ENCODE peak calls at places on chromosomes 5 and 9, in four cellular contexts. S is heart right ventricle, A is testis, X is left ventricle myocardium inferior. U is an unnamed sample.

GRCh38 chr5:23627976-23628375 is 120.6 kb downstream of the PRDM9 start:
- DNase-seq in S (no peak), X (no peak), A (no peak), U (no peak)

GRCh38 chr5:177489119-177489716 is 8.2 kb downstream of the PDLIM7 start:
- DNase-seq in S (no peak), A (no peak), X (no peak), U (no peak)

GRCh38 chr5:147898875-147899401 is 7.4 kb downstream of the C5orf46 start:
- DNase-seq in X (no peak), S (no peak), A (no peak), U (no peak)

GRCh38 chr5:91219803-91220371 is 163.2 kb downstream of the ARRDC3 start:
- DNase-seq in S (no peak), X (no peak), A (peak), U (no peak)

GRCh38 chr9:18195223-18195622 is 278.7 kb upstream of the ADAMTSL1 start:
- DNase-seq in S (no peak), X (no peak), A (no peak), U (no peak)

GRCh38 chr5:126354012-126354856 is 69.0 kb upstream of the GRAMD2B start:
- DNase-seq in X (no peak), S (no peak), A (no peak), U (no peak)

GRCh38 chr5:172004824-172005237 is 1.6 kb downstream of the FBXW11 start:
- DNase-seq in S (no peak), A (no peak), X (no peak), U (no peak)

GRCh38 chr5:158436271-158437065 is 577.5 kb upstream of the CLINT1 start:
- DNase-seq in S (no peak), A (no peak), X (no peak), U (no peak)

GRCh38 chr5:143657814-143658395 is 154.1 kb upstream of the HMHB1 start:
- DNase-seq in X (no peak), S (no peak), A (no peak), U (no peak)

GRCh38 chr5:27328480-27328879 is 290.1 kb upstream of the CDH9 start:
- DNase-seq in X (no peak), S (no peak), A (no peak), U (no peak)

GRCh38 chr9:84206801-84207200 is 133.8 kb downstream of the SLC28A3 start:
- DNase-seq in A (no peak), X (no peak), S (no peak), U (no peak)

GRCh38 chr5:62256161-62257017 is 49.6 kb upstream of the KIF2A start:
- DNase-seq in S (no peak), A (no peak), X (no peak), U (no peak)

GRCh38 chr5:98401645-98402044 is 371.8 kb upstream of the RGMB start:
- DNase-seq in S (no peak), X (no peak), A (no peak), U (no peak)

GRCh38 chr5:53087171-53087570 is 22.4 kb downstream of the MOCS2 start:
- DNase-seq in S (no peak), A (no peak), X (no peak), U (no peak)

GRCh38 chr9:122122903-122123632 is 30.0 kb upstream of the TTLL11 start:
- DNase-seq in S (peak), X (peak), A (peak), U (peak)

GRCh38 chr9:76564300-76564699 is 105.3 kb downstream of the GCNT1 start:
- DNase-seq in S (no peak), X (no peak), A (no peak), U (no peak)

GRCh38 chr9:123359546-123359945 is 3.5 kb downstream of the CRB2 start:
- DNase-seq in X (no peak), S (no peak), A (no peak), U (no peak)

GRCh38 chr5:109852371-109853160 is 162.8 kb downstream of the MAN2A1 start:
- DNase-seq in S (no peak), A (no peak), X (no peak), U (no peak)

GRCh38 chr5:143636951-143637528 is 174.9 kb upstream of the HMHB1 start:
- DNase-seq in A (no peak), X (no peak), S (no peak), U (no peak)

GRCh38 chr9:83583151-83584014 is 39.6 kb upstream of the IDNK start:
- DNase-seq in X (peak), S (no peak), A (peak), U (no peak)

DNA sequence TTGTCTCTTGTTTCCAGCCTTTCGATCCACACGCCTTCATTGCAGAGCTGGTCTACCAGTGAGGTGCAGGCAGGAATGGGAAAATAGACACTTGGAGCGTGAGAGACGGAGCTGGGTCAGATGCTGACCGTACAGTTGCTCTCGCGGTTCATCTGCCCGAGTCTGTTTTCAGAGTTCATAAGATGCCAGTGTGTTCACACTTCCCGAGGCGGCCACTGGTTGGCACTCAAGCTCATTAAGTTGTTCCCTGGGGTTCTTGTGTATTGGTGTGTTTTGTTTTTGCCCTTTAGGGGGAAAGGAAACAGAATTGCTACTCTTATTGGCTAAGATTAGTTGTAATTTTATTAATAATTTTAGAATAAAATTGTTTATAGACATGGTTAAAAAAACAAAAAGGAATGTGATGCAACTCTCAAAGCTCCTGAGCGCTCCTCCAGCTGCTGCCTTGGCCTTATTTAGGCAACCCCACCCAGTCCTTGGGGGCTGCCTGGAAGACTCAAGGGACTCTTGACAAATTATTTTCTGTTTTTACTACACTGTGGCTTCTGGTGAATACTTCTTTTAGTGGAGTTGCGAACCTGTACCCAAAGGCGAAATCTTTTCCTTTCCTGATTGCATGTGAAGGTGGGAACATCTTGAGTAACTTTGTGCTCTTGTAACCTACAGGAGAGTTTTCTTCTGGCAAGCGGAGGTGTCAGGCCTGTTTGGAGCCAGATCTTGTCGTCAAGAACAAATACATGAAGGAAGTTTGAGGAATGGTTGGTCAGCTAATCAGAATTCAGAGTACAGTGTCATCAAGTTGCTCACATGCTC is 146.1 kb downstream of the MAST4 start:
- DNase-seq in A (peak), X (peak), S (peak), U (no peak)
- TF ChIP-seq CTCF in A (peak), X (peak), S (peak), U (peak)

GRCh38 chr5:108074626-108075025 is 307.3 kb downstream of the FBXL17 start:
- DNase-seq in S (no peak), X (no peak), A (no peak), U (no peak)
- TF ChIP-seq CTCF in S (no peak), X (no peak), A (no peak), U (no peak)

GRCh38 chr9:128818839-128819715 is 777 bp downstream of the ENDOG start:
- DNase-seq in S (peak), A (peak), X (peak), U (no peak)
- TF ChIP-seq CTCF in S (no peak), A (no peak), X (no peak), U (no peak)

GRCh38 chr5:112238473-112238872 is 180.6 kb downstream of the EPB41L4A start:
- DNase-seq in S (no peak), X (no peak), A (no peak), U (no peak)
- TF ChIP-seq CTCF in S (peak), X (peak), A (no peak), U (peak)

DNA sequence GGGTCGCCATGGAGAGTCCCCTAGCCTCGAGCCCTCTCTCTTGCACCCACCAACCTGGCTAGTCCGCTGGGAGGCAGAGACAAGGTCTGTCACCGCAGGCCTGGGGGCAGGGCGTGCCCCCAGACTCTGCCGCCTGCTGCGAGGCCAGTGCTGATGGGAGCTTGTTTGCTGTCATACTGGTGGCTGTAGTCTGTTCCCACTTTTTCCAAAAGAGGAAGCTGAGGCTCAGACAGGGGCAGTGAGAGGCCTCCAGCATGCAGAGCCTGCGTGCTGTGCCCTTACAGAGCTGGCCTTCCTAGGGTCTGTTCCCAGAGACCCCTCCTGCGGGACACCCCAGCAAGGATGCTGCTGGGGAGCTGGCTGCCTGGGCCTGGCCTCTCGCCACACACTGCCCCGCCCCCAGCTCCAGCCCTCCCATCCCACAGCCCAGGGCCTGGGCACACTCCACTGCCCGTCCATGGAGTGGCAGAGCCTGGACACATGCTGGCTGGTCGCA is 21.0 kb upstream of the SUSD3 start:
- DNase-seq in S (no peak), X (no peak), A (no peak), U (no peak)
- TF ChIP-seq CTCF in S (no peak), X (no peak), A (no peak), U (no peak)

DNA sequence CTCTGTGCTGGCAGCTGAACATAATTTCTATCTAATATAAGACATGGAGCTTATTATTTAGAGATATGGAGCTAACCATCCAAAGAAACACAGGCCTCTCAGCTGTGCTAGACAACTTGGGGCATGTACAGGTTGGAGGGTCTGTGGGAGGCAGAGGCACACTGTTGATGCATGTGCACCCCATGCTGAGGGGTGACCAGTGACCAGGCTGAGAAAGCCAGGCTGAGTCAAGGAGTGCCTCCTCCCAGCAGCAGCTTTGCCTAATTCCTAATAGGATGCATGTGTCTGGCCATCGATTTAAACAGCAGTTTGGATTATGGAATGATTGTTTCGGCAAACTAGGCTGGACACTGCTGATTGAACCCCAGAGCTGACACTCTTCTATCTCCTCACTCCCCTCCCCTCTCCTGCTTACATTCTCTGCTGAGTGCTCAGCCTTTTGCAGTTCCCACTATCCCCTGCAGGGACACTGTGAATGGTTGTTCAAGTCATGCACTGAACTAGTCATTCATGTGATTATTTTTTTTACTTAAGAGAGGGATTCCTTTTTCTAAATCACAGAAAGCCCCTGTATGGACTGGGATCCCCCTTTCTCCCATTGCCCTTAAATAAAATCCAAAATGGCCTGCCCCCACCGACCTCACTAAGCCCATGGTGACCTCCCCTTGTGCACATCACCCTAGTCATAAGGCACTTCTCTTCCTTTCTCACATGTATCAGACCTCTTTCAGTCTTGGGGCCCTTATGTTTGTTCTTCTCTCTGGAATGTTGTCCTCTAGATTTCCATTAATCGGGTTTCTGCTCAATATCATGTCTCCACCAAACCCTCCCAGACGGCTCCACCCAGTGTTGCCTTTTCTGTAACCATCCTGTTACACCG is 196.0 kb downstream of the ERCC6L2 start:
- DNase-seq in S (no peak), A (peak), X (no peak), U (no peak)
- TF ChIP-seq CTCF in S (peak), A (peak), X (peak), U (no peak)

GRCh38 chr5:73814234-73814846 is 188.3 kb downstream of the ARHGEF28 start:
- DNase-seq in S (no peak), A (no peak), X (no peak), U (no peak)

GRCh38 chr5:73808916-73809315 is 182.9 kb downstream of the ARHGEF28 start:
- DNase-seq in X (no peak), S (no peak), A (no peak), U (no peak)

GRCh38 chr5:73815631-73816030 is 189.6 kb downstream of the ARHGEF28 start:
- DNase-seq in X (no peak), A (no peak), S (no peak), U (no peak)

GRCh38 chr5:73812962-73813588 is 187.1 kb downstream of the ARHGEF28 start:
- DNase-seq in S (no peak), X (no peak), A (no peak), U (no peak)

DNA sequence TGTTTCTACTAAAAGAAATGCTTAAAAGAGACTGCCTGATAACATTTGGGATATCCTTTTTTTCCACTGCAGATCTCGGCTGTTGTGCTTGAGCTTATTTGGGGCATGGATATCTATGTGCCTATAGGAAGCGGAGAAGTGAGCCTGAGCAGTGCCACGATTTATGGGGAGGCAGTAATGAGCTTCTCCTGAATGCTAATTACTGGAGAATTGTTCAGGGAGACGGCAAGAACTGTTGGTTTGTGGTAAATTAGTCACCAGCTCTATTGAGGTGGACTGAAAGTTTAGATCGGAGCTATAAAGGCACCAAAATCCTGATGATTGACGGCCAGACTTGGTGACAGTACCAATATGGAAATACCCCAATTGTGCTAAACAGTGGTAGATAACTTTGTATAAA is 186.5 kb downstream of the ARHGEF28 start:
- DNase-seq in A (no peak), S (no peak), X (no peak), U (no peak)
- TF ChIP-seq CTCF in A (no peak), S (no peak), X (no peak), U (no peak)

DNA sequence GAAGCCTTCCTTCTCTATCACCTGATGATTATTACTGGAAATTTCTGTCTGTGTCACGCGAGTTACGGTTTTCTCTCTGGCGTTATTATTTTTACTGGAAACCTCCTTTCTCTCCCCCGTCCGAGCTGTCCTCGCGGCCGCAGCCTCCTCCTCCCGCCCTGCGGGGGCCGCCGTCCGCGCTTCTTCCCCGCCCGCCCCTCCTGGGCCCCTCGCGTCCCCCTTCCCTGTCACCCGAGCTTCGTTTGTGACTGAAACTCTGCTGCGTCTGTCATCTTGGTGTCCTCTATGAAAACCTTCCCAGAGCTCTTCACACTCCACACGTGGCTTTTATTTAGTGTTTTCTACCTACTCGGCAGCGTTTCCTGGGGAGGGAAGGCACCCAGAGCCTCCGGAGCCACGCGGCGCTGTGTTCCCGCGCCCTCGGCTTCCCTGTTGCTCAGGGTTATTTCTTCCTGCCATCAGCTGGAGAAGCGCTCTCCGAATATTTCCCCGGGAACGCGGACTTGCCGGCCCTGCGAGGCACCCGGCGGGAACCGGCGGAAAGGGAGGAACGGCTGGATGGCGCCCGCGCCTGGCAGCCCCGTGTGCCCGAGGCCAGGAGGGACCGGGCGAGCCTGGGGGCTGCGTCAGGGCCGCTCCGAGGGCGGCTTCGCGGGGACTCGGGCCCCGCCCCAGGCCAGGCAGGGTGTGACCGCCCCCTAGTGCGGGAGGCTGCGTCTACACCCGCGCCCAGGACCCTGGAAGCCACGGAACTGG is 33.9 kb downstream of the TRIP13 start:
- DNase-seq in A (peak), S (peak), X (no peak), U (no peak)
- TF ChIP-seq CTCF in A (peak), S (peak), X (peak), U (no peak)

U was measured in D721Med.